ENCODE peak calls at places on chromosomes 4 and X, in six cellular contexts. A, L, X, S, G and Y are unnamed samples. For H3K27me3, the result is how much of the 10 kb centered on the place peaks cover.

GRCh38 chr4:78244691-78245485 is 187.8 kb downstream of the FRAS1 start:
- DNase-seq in A (peak), L (peak), X (no peak), S (no peak), G (no peak), Y (peak)

GRCh38 chrX:1093112-1093511 is 119.3 kb downstream of the CRLF2 start:
- DNase-seq in A (no peak), L (no peak), X (no peak), S (no peak), G (no peak), Y (no peak)

GRCh38 chrX:16963216-16963615 is 16.8 kb downstream of the REPS2 start:
- DNase-seq in A (no peak), L (no peak), X (no peak), S (no peak), G (no peak), Y (no peak)

GRCh38 chrX:23478561-23478960 is 143.9 kb downstream of the PTCHD1 start:
- DNase-seq in A (no peak), L (no peak), X (no peak), S (no peak), G (no peak), Y (no peak)

GRCh38 chrX:1529756-1530155 is 7.2 kb downstream of the P2RY8 start:
- DNase-seq in A (no peak), L (no peak), X (no peak), S (peak), G (peak), Y (no peak)

GRCh38 chr4:7189066-7189465 is 3.3 kb upstream of the SORCS2 start:
- DNase-seq in A (no peak), L (no peak), X (no peak), S (no peak), G (no peak), Y (no peak)

GRCh38 chr4:143742834-143743233 is 42.4 kb upstream of the FREM3 start:
- DNase-seq in A (no peak), L (no peak), X (no peak), S (no peak), G (no peak), Y (no peak)

GRCh38 chr4:6873792-6874461 is 35.7 kb upstream of the TBC1D14 start:
- DNase-seq in A (peak), L (peak), X (peak), S (peak), G (peak), Y (peak)

GRCh38 chrX:2748171-2748814 is 3.5 kb upstream of the XG start:
- DNase-seq in A (no peak), L (peak), X (no peak), S (no peak), G (no peak), Y (no peak)

GRCh38 chr4:69781458-69782418 is 21.3 kb upstream of the SULT1B1 start:
- DNase-seq in A (peak), L (no peak), X (no peak), S (no peak), G (no peak), Y (no peak)

GRCh38 chr4:112951362-112951962 is 98.0 kb upstream of the ANK2 start:
- DNase-seq in A (peak), L (peak), X (no peak), S (no peak), G (no peak), Y (peak)

GRCh38 chr4:143406523-143406922 is 69.8 kb downstream of the GAB1 start:
- DNase-seq in A (no peak), L (peak), X (no peak), S (no peak), G (no peak), Y (no peak)

GRCh38 chrX:8760021-8760420 is 28.1 kb upstream of the ANOS1 start:
- DNase-seq in A (no peak), L (peak), X (no peak), S (no peak), G (no peak), Y (no peak)

GRCh38 chr4:826508-827208 is 729 bp upstream of the CPLX1 start:
- DNase-seq in A (no peak), L (no peak), X (no peak), S (no peak), G (peak), Y (no peak)
- H3K27me3 ChIP-seq in A (under half), L (half or more), X (under half), S (under half), G (half or more), Y (under half)

DNA sequence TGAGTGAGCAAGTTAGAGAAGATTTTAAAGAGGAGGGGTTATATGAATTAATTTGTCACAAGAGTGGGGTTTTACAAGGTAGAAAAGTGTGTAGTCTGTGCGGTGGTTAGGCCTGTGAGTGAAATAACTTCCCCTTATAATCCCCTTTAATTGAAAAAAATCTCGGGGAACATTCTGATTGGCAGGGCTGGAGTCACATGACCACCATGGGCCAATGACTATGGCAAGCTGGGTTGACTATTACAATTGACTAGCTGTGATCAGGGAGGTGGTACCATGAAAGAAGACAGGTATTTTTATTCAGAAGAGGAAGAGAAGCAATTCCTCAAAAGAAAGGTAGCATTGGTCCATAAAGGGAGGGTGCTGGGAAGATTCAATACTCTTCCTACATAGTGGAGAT is 27.0 kb upstream of the CD38 start:
- DNase-seq in A (no peak), L (no peak), X (no peak), S (no peak), G (no peak), Y (no peak)
- H3K4me3 ChIP-seq in A (no peak), L (no peak), X (no peak), S (no peak), G (no peak), Y (no peak)

GRCh38 chrX:31266172-31267076 is 194.6 kb upstream of the FTHL17 start:
- DNase-seq in A (peak), L (peak), X (no peak), S (no peak), G (peak), Y (peak)
- H3K9ac ChIP-seq in A (peak), L (peak), X (no peak), S (no peak), G (peak), Y (peak)

GRCh38 chr4:148052448-148052847 is 320.6 kb downstream of the ARHGAP10 start:
- DNase-seq in A (peak), L (no peak), X (no peak), S (no peak), G (no peak), Y (no peak)
- H3K27me3 ChIP-seq in A (under half), L (under half), X (under half), S (under half), G (under half), Y (under half)

GRCh38 chrX:133353233-133353632 is 62.1 kb downstream of the GPC4 start:
- DNase-seq in A (no peak), L (no peak), X (no peak), S (no peak), G (no peak), Y (no peak)
- H3K4me3 ChIP-seq in A (no peak), L (no peak), X (no peak), S (no peak), G (no peak), Y (no peak)

DNA sequence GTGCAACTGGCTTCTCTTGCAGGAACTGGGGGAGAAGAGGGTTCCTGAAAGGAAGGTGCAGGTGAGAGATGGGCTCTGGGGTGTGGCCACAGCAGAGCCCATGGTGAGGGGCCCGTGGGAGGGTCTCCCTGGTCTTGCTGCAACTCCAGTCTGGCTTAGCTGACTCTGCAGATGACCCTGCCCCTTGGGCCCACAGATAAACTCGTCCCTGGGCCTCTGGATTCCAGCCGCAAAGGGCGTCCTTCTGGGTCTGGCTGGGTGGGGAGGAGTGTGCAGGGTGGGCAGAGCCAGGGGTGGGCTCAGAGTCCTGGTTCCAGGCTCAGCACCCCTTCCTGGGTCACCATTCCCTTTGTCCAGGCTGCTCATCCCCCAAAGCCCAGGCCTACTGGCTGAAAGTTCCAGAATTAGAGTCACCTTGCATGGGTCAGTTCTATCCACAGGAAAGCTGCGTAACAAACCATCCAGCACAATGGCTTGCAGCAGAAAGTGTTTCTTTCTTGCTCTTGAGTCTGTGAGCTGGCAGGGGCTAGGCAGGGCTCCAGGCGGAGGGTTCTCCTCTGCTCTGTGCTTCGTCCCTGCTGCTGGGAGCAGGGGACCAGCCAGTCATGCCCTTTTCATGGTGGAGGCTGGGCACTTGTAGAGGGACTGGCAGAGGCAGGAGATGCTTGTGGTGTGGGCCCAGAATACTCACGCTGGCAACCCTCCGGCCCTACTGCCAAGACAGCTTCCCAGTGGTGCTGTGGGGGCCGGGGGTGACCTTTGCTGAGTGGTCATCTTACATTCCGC is 43.5 kb upstream of the ADRA2C start:
- DNase-seq in A (no peak), L (no peak), X (no peak), S (no peak), G (no peak), Y (no peak)
- H3K9ac ChIP-seq in A (no peak), L (no peak), X (no peak), S (no peak), G (no peak), Y (no peak)

GRCh38 chr4:153160856-153161598 is 43.2 kb upstream of the TRIM2 start:
- DNase-seq in A (no peak), L (no peak), X (no peak), S (no peak), G (no peak), Y (no peak)
- H3K27me3 ChIP-seq in A (under half), L (under half), X (under half), S (under half), G (under half), Y (under half)

DNA sequence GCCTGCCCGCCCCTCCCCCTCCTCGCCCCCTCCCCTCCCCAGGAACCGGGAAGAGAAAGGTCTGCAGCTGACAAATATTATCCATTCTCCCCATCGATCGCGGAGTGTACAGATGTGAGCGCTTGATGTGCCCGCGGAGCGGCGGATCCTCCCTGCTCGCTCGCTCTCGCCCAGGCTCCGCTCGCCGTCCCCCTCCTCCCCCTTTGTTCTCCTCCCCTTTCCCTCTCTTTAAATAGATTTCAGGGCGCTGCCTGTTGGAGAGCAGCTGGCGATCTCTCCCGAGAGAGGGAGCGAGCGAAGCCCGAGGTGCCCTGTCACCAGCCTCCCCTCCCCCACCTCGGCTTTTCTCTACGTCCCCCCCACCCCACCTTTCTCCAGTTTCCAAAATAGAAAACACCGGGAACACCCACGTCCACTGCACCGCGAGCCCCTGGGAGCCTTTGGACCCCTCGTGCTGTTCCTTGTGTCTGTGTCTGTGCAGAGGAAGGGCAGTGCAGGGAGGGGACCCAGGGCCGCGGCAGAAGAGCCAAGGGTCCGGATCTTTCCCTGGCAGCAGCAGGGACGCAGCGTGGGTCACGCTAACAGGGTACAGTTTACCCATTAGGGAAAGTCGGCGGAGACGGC is 56.6 kb upstream of the BCOR start:
- DNase-seq in A (peak), L (peak), X (no peak), S (peak), G (peak), Y (peak)
- H3K4me3 ChIP-seq in A (no peak), L (peak), X (peak), S (peak), G (peak), Y (peak)

GRCh38 chr4:53905935-53906377 is 158.4 kb downstream of the CHIC2 start:
- DNase-seq in A (peak), L (peak), X (no peak), S (peak), G (no peak), Y (peak)

GRCh38 chr4:53905281-53905934 is 159.0 kb downstream of the CHIC2 start:
- DNase-seq in A (no peak), L (peak), X (no peak), S (no peak), G (no peak), Y (peak)

GRCh38 chr4:53906786-53907185 is 157.6 kb downstream of the CHIC2 start:
- DNase-seq in A (no peak), L (no peak), X (no peak), S (no peak), G (no peak), Y (peak)

GRCh38 chr4:53907772-53908171 is 156.6 kb downstream of the CHIC2 start:
- DNase-seq in A (no peak), L (no peak), X (no peak), S (no peak), G (no peak), Y (no peak)

GRCh38 chr4:53908661-53909078 is 155.7 kb downstream of the CHIC2 start:
- DNase-seq in A (peak), L (peak), X (peak), S (peak), G (no peak), Y (peak)
- H3K9ac ChIP-seq in A (peak), L (peak), X (no peak), S (no peak), G (no peak), Y (peak)